ENCODE peak calls at places on chromosomes 3 and 15, in seven cellular contexts. P, Z, V, O, N, M and D are unnamed samples.

GRCh38 chr15:35118987-35119386 is 33.9 kb upstream of the NANOGP8 start:
- DNase-seq in N (no peak), O (no peak), V (no peak), P (no peak), M (no peak), Z (no peak), D (no peak)

GRCh38 chr3:141602706-141603105 is 115.9 kb downstream of the RASA2 start:
- DNase-seq in O (no peak), P (no peak), Z (no peak), N (no peak), M (no peak), V (no peak), D (no peak)

GRCh38 chr15:64045774-64046346 is 425 bp downstream of the DAPK2 start:
- DNase-seq in V (no peak), Z (no peak), P (peak), O (no peak), N (peak), M (no peak), D (peak)

GRCh38 chr15:89822951-89823701 is 8.5 kb upstream of the ANPEP start:
- DNase-seq in P (no peak), M (no peak), O (no peak), Z (no peak), N (no peak), V (no peak), D (no peak)

GRCh38 chr3:141401584-141402475 is 33.5 kb downstream of the ZBTB38 start:
- DNase-seq in P (peak), N (peak), Z (peak), M (peak), O (peak), V (peak), D (peak)

GRCh38 chr15:99413955-99414754 is 151.6 kb upstream of the MEF2A start:
- DNase-seq in M (no peak), N (no peak), V (no peak), P (no peak), Z (no peak), O (no peak), D (no peak)

GRCh38 chr3:143354342-143354741 is 234.8 kb downstream of the CHST2 start:
- DNase-seq in Z (no peak), O (no peak), V (no peak), P (no peak), M (no peak), N (no peak), D (no peak)

GRCh38 chr3:181711325-181712135 is at the start of gene SOX2:
- DNase-seq in O (no peak), Z (no peak), M (no peak), N (peak), V (no peak), P (peak), D (peak)

GRCh38 chr15:45892182-45892581 is 257.4 kb downstream of the SQOR start:
- DNase-seq in O (no peak), N (no peak), P (no peak), M (no peak), V (no peak), Z (no peak), D (no peak)

GRCh38 chr15:77168616-77169015 is 97.7 kb upstream of the TSPAN3 start:
- DNase-seq in N (no peak), O (no peak), M (no peak), P (no peak), Z (no peak), V (no peak), D (no peak)

GRCh38 chr3:194690501-194691372 is 5.1 kb downstream of the FAM43A start:
- DNase-seq in O (no peak), V (no peak), N (no peak), P (peak), Z (no peak), M (no peak), D (no peak)

GRCh38 chr3:113532698-113533533 is 561 bp downstream of the SIDT1 start:
- DNase-seq in Z (peak), M (no peak), O (peak), V (peak), N (peak), P (no peak), D (peak)